ENCODE peak calls at places on chromosomes 12 and 14, in ten cellular contexts. E, N, V, Q, F, Y, O, M, S and Z are unnamed samples.

GRCh38 chr12:112858776-112859175 is 48.0 kb upstream of the OAS1 start:
- DNase-seq in E (no peak), N (no peak), V (no peak), Q (no peak), F (no peak), Y (no peak), O (no peak), M (no peak), S (no peak), Z (no peak)

GRCh38 chr14:102140027-102140749 is 491 bp downstream of the WDR20 start:
- DNase-seq in E (no peak), N (peak; percentile 47), V (peak; percentile 44), Q (peak; percentile 39), F (peak; percentile 40), Y (no peak), O (no peak), M (no peak), S (peak; percentile 29), Z (peak; percentile 55)

GRCh38 chr12:52249041-52249461 is 16.0 kb downstream of the KRT7 start:
- DNase-seq in E (no peak), N (peak; percentile 89), V (no peak), Q (peak; percentile 80), F (peak; percentile 94), Y (no peak), O (peak; percentile 85), M (no peak), S (no peak), Z (no peak)

GRCh38 chr12:53061404-53062010 is 11.6 kb downstream of the TNS2 start:
- DNase-seq in E (no peak), N (peak; percentile 66), V (peak; percentile 55), Q (no peak), F (peak; percentile 89), Y (peak; percentile 41), O (peak; percentile 87), M (peak; percentile 63), S (no peak), Z (peak; percentile 20)

GRCh38 chr12:4681732-4682131 is 32.8 kb downstream of the NDUFA9 start:
- DNase-seq in E (no peak), N (no peak), V (no peak), Q (no peak), F (no peak), Y (no peak), O (no peak), M (no peak), S (no peak), Z (no peak)

GRCh38 chr14:22546722-22547071 is 42.3 kb downstream of the DAD1 start:
- DNase-seq in E (no peak), N (no peak), V (no peak), Q (no peak), F (no peak), Y (no peak), O (no peak), M (no peak), S (no peak), Z (no peak)

GRCh38 chr14:68470361-68470760 is 322.5 kb downstream of the ZFP36L1 start:
- DNase-seq in E (no peak), N (no peak), V (no peak), Q (no peak), F (no peak), Y (no peak), O (no peak), M (no peak), S (no peak), Z (no peak)

GRCh38 chr14:102916347-102917055 is 6.0 kb upstream of the AMN start:
- DNase-seq in E (no peak), N (no peak), V (no peak), Q (no peak), F (no peak), Y (no peak), O (no peak), M (no peak), S (peak; percentile 40), Z (peak; percentile 51)

GRCh38 chr14:105854600-105855245 is 328.3 kb downstream of the TMEM121 start:
- DNase-seq in E (no peak), N (no peak), V (no peak), Q (no peak), F (peak; percentile 7), Y (no peak), O (peak; percentile 83), M (no peak), S (peak; percentile 15), Z (peak; percentile 4)

GRCh38 chr14:105851716-105852377 is 325.5 kb downstream of the TMEM121 start:
- DNase-seq in E (no peak), N (no peak), V (no peak), Q (no peak), F (peak; percentile 6), Y (no peak), O (no peak), M (no peak), S (peak; percentile 15), Z (peak; percentile 9)

GRCh38 chr14:105853907-105854599 is 327.7 kb downstream of the TMEM121 start:
- DNase-seq in E (no peak), N (no peak), V (no peak), Q (no peak), F (no peak), Y (no peak), O (peak; percentile 63), M (no peak), S (no peak), Z (peak; percentile 10)

GRCh38 chr14:105852378-105853088 is 326.1 kb downstream of the TMEM121 start:
- DNase-seq in E (no peak), N (no peak), V (no peak), Q (no peak), F (peak; percentile 6), Y (no peak), O (no peak), M (no peak), S (peak; percentile 18), Z (peak; percentile 5)

GRCh38 chr14:105853089-105853906 is 326.9 kb downstream of the TMEM121 start:
- DNase-seq in E (no peak), N (no peak), V (no peak), Q (no peak), F (peak; percentile 6), Y (no peak), O (no peak), M (no peak), S (peak; percentile 15), Z (peak; percentile 9)
- TF ChIP-seq POLR2A in E (no peak), N (no peak), V (no peak), Q (no peak), F (no peak), Y (no peak), O (no peak), M (no peak), S (no peak), Z (no peak)

DNA sequence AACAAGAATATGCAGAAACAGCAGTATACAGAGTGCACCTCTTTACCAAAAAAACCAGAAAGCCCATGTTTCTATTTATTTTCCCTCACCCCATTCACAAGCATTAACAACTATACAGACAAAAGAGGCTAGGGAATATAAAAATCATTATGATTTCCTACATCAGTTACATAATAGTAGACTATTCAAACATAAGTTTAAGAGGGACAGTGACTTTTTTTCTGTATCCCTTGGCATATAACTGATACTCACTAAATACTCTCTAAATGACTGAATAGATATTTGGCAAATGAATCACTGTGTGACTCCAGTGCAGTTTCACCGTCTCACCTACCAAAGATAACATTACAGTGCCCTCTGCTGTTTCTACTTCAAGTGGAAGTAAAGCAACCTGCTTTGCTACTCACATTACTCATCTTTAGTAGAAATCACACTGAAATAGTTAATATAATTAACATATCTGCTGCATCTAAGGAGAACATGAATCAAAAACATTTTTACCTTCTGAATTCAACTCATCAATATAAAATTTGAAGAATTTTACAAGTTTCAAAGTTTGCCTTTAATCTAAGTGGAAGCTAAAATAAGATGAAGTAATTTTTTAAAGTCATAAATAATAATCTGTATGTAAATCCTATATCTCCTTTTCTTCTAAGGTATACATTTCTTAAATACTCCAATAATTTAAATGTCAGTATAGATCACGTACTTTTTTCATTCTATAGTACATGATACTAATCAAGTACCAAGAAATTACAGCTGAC is 103.8 kb downstream of the OSBPL8 start:
- DNase-seq in E (no peak), N (peak; percentile 25), V (peak; percentile 49), Q (no peak), F (no peak), Y (no peak), O (no peak), M (peak; percentile 90), S (no peak), Z (no peak)
- TF ChIP-seq POLR2A in E (no peak), N (no peak), V (no peak), Q (no peak), F (no peak), Y (no peak), O (no peak), M (peak; percentile 78), S (no peak), Z (no peak)

GRCh38 chr14:92865674-92866073 is 57.3 kb upstream of the CHGA start:
- DNase-seq in E (no peak), N (no peak), V (no peak), Q (no peak), F (no peak), Y (no peak), O (no peak), M (no peak), S (no peak), Z (no peak)
- TF ChIP-seq POLR2A in E (no peak), N (no peak), V (no peak), Q (no peak), F (no peak), Y (no peak), O (no peak), M (no peak), S (no peak), Z (no peak)

DNA sequence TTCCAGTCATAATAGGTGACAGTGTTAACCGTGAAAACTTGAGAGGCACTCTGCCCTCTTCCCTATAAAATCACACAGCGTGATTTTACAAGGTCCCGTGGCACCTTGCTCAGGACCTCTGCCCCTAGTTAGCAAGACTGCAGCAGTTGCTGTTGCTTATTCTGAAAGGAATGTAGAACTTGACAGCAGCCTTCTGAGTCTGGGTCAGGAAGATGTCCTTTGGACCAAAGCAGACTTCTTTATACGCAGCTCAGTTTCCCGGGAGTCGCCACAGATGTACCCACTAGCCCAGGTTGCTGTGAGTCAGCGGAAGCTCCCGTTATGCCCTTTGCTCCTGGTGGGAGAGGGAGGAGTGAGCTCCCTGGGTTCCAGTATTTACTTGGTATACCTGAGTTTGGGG is 13.2 kb downstream of the PRKAB1 start:
- DNase-seq in E (no peak), N (no peak), V (no peak), Q (no peak), F (no peak), Y (no peak), O (peak; percentile 28), M (no peak), S (no peak), Z (no peak)
- TF ChIP-seq POLR2A in E (no peak), N (no peak), V (no peak), Q (no peak), F (no peak), Y (no peak), O (no peak), M (no peak), S (no peak), Z (no peak)

GRCh38 chr14:41609704-41610183 is 3.1 kb downstream of the LRFN5 start:
- DNase-seq in E (no peak), N (peak; percentile 90), V (no peak), Q (peak; percentile 68), F (no peak), Y (no peak), O (peak; percentile 89), M (no peak), S (no peak), Z (peak; percentile 86)
- TF ChIP-seq POLR2A in E (no peak), N (no peak), V (no peak), Q (no peak), F (no peak), Y (no peak), O (no peak), M (no peak), S (no peak), Z (no peak)